ENCODE peak calls at places on chromosomes 3 and 15, in eight cellular contexts. U is HFFc6, F is astrocyte, K is AG04449, S is cardiac muscle cell, T is foreskin fibroblast, R is body of pancreas, B is OCI-LY7. I is an unnamed sample.

GRCh38 chr3:129892486-129892856 is 1.0 kb downstream of the TMCC1 start:
- DNase-seq in K (no peak), B (no peak), F (no peak), R (no peak), U (no peak), T (no peak), S (peak), I (peak)

GRCh38 chr3:52839268-52839575 is 4.4 kb upstream of the MUSTN1 start:
- DNase-seq in F (no peak), R (no peak), B (no peak), U (no peak), K (no peak), T (no peak), S (no peak), I (no peak)

GRCh38 chr3:23633261-23633960 is 172.3 kb upstream of the UBE2E1 start:
- DNase-seq in K (no peak), R (no peak), S (no peak), T (no peak), B (no peak), U (no peak), F (no peak), I (no peak)

GRCh38 chr3:45508659-45509037 is 85.9 kb upstream of the LIMD1 start:
- DNase-seq in T (no peak), B (no peak), F (no peak), U (no peak), K (no peak), S (no peak), R (no peak), I (no peak)

GRCh38 chr3:8650583-8651416 is 6.2 kb upstream of the SSUH2 start:
- DNase-seq in T (no peak), K (no peak), U (no peak), B (no peak), F (peak), R (no peak), S (no peak), I (no peak)

GRCh38 chr3:181623924-181624694 is 87.6 kb upstream of the SOX2 start:
- DNase-seq in B (no peak), F (peak), U (no peak), R (no peak), K (no peak), S (peak), T (no peak), I (peak)

GRCh38 chr3:184884359-184885017 is 72.5 kb downstream of the VPS8 start:
- DNase-seq in U (no peak), S (no peak), R (no peak), F (no peak), T (no peak), B (peak), K (no peak), I (no peak)

GRCh38 chr3:49781415-49782199 is 4.7 kb downstream of the IP6K1 start:
- DNase-seq in F (no peak), U (no peak), T (no peak), B (no peak), R (no peak), K (no peak), S (no peak), I (no peak)

GRCh38 chr3:73098873-73099272 is 37.4 kb downstream of the EBLN2 start:
- DNase-seq in F (no peak), S (peak), R (no peak), K (no peak), U (no peak), T (no peak), B (no peak), I (no peak)

GRCh38 chr15:49521802-49522201 is 98.8 kb downstream of the FGF7 start:
- DNase-seq in B (no peak), T (no peak), K (no peak), S (no peak), U (no peak), R (no peak), F (no peak), I (no peak)

GRCh38 chr3:149481491-149481890 is 7.0 kb downstream of the TM4SF4 start:
- DNase-seq in K (no peak), U (no peak), S (no peak), R (no peak), F (no peak), B (no peak), T (no peak), I (no peak)

GRCh38 chr3:112391648-112392047 is 58.7 kb downstream of the CD200 start:
- DNase-seq in F (no peak), U (no peak), R (no peak), T (no peak), K (no peak), S (no peak), B (no peak), I (no peak)

GRCh38 chr3:72036899-72037298 is 252.0 kb upstream of the PROK2 start:
- DNase-seq in S (no peak), T (peak), K (no peak), R (no peak), U (peak), F (peak), B (no peak), I (no peak)

GRCh38 chr3:156769661-156770654 is 56.2 kb upstream of the LEKR1 start:
- DNase-seq in S (no peak), R (no peak), U (peak), K (no peak), F (peak), B (no peak), T (no peak), I (no peak)

DNA sequence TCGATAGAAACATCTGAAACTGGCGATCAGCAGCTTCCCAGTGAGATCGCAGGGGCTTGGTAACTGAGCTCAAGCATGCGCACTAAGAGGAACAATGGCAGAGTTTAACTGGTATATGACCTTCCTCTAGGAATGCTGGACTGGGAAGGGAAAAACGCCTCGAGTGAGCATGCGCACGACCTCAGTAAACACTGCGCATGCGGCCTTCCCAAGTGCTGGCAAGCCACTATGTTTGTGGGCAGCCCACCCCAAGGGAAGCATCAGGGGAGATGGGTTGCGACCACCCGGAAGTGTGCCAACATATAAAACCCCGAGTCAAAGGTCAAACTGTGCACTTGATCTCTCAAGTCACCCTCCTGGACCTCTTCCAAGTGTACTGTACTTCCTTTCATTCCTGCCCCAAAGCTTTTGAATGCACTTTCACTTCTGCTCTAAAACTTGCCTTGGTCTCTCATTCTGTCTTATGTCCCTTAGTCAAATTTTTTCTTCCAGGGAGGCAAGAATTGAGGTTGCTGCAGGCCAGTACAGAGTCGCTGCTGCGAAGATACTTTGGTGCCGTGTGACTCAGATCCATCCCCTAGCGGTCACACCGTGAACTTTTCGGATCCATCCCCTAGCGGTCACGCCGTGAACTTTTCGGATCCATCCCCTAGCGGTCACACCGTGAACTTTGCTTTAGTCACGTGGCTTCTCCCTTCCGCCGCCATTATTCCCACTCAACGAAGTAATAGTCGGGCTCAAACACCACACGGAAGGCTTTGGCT is 243.3 kb downstream of the FAM43A start:
- DNase-seq in B (no peak), K (no peak), T (no peak), R (no peak), F (no peak), S (no peak), U (no peak), I (no peak)
- TF ChIP-seq CTCF in B (no peak), K (no peak), T (peak), R (peak), F (peak), S (peak), U (peak), I (no peak)

GRCh38 chr15:64690578-64691296 is 84.7 kb downstream of the RBPMS2 start:
- DNase-seq in T (no peak), K (no peak), F (no peak), R (no peak), B (no peak), S (no peak), U (no peak), I (no peak)
- TF ChIP-seq CTCF in T (no peak), K (no peak), F (peak), R (no peak), B (peak), S (no peak), U (peak), I (no peak)

GRCh38 chr15:78506971-78507830 is at the start of gene HYKK:
- DNase-seq in U (peak), S (peak), T (peak), B (peak), K (peak), F (peak), R (peak), I (peak)
- TF ChIP-seq CTCF in U (no peak), S (no peak), T (no peak), B (no peak), K (peak), F (no peak), R (no peak), I (peak)

DNA sequence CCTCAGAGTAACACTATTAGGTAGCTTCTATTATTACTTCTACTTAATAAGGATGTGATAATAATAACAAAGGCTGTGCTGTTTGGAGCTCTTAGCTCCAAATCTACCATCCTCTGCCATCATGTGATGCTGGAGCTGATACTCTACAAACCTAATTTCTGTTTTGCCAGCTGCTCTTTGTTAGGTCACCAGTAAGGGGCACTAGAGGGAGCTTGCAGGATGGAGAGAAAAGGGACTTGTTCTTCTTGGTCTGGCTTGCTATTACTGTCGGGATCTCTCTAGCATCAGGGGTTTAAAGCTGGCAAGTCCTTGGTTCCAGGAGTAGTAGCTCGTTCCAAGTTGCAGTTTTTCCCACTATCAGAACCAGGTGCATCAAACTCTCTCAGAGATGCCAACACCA is 194.9 kb upstream of the KBTBD8 start:
- DNase-seq in K (no peak), U (no peak), S (no peak), F (no peak), R (no peak), T (no peak), B (no peak), I (no peak)
- TF ChIP-seq CTCF in K (no peak), U (peak), S (peak), F (no peak), R (no peak), T (no peak), B (peak), I (no peak)

GRCh38 chr3:24730173-24730572 is 235.5 kb upstream of the THRB start:
- DNase-seq in B (no peak), K (no peak), R (no peak), U (no peak), S (no peak), F (no peak), T (no peak), I (no peak)

GRCh38 chr3:24725514-24726255 is 231.0 kb upstream of the THRB start:
- DNase-seq in B (no peak), S (peak), R (no peak), U (no peak), F (no peak), K (no peak), T (no peak), I (no peak)

GRCh38 chr3:24722106-24722505 is 227.5 kb upstream of the THRB start:
- DNase-seq in S (no peak), F (no peak), T (no peak), K (no peak), R (no peak), B (no peak), U (no peak), I (no peak)

GRCh38 chr3:24726423-24726822 is 231.8 kb upstream of the THRB start:
- DNase-seq in K (no peak), F (no peak), S (no peak), U (no peak), R (no peak), B (no peak), T (no peak), I (no peak)
- TF ChIP-seq CTCF in K (no peak), F (no peak), S (no peak), U (no peak), R (no peak), B (peak), T (no peak), I (no peak)

DNA sequence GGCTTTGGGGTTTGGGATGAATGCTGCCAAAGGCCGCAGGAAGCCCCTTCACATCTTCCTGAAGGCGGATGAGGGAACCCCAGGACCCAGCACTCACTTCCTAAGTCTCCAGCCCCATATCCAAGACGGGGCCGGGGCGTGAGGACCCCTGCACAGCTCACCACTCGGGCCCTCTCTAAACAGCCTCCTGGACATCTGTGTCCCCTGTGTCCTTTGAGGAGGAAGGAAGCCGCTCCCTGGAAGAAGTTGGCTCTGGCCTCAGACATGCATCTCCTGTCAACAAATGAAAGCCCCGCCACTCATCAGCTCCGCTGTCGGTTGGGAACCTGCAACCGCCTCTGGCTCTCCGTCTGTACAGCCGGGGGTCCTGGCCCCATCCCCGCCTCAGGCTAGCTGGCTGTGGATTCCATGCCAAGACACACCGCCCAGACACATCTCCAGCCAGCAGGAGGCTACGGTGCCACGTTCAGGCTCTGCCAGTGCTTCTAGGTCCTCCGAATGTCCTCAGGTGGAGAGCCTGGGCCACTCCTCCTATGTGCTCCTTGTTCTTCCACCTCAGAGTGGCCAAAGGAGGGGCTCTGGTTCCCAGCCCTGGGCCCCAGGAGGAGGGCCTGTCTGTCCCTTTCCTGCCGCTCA is 140.0 kb upstream of the MEF2A start:
- DNase-seq in T (no peak), F (no peak), K (no peak), B (no peak), R (no peak), S (no peak), U (no peak), I (peak)
- TF ChIP-seq CTCF in T (no peak), F (no peak), K (peak), B (no peak), R (no peak), S (peak), U (peak), I (no peak)

I was measured in Calu3.